ENCODE peak calls at places on chromosomes 1 and 21, in ten cellular contexts. One of them, this sample, is unnamed.

GRCh38 chr1:225847610-225848009 is 34.6 kb downstream of the TMEM63A start:
- DNase-seq in fibroblast of mammary gland: no peak
- DNase-seq in AG04450: no peak
- DNase-seq in astrocyte of the spinal cord: no peak
- DNase-seq in RWPE2: no peak
- DNase-seq in cardiac muscle cell: no peak
- DNase-seq in A549: no peak
- DNase-seq in brain microvascular endothelial cell: no peak
- DNase-seq in body of pancreas: peak
- DNase-seq in GM23338: no peak
- DNase-seq in this sample: peak

GRCh38 chr1:74010206-74010605 is 187.8 kb downstream of the LRRIQ3 start:
- DNase-seq in cardiac muscle cell: no peak
- DNase-seq in astrocyte of the spinal cord: no peak
- DNase-seq in brain microvascular endothelial cell: no peak
- DNase-seq in AG04450: no peak
- DNase-seq in A549: no peak
- DNase-seq in RWPE2: no peak
- DNase-seq in body of pancreas: no peak
- DNase-seq in GM23338: peak
- DNase-seq in fibroblast of mammary gland: no peak
- DNase-seq in this sample: no peak

GRCh38 chr1:104380003-104380402 is 630.3 kb downstream of the AMY1C start:
- DNase-seq in brain microvascular endothelial cell: no peak
- DNase-seq in fibroblast of mammary gland: no peak
- DNase-seq in GM23338: no peak
- DNase-seq in body of pancreas: no peak
- DNase-seq in RWPE2: no peak
- DNase-seq in AG04450: no peak
- DNase-seq in A549: no peak
- DNase-seq in cardiac muscle cell: no peak
- DNase-seq in astrocyte of the spinal cord: no peak
- DNase-seq in this sample: no peak

GRCh38 chr1:94773931-94774422 is 46.2 kb upstream of the SLC44A3 start:
- DNase-seq in A549: peak
- DNase-seq in fibroblast of mammary gland: peak
- DNase-seq in RWPE2: no peak
- DNase-seq in GM23338: peak
- DNase-seq in astrocyte of the spinal cord: peak
- DNase-seq in brain microvascular endothelial cell: peak
- DNase-seq in body of pancreas: peak
- DNase-seq in AG04450: no peak
- DNase-seq in cardiac muscle cell: no peak
- DNase-seq in this sample: no peak

GRCh38 chr1:224922404-224923164 is 6.9 kb upstream of the DNAH14 start:
- DNase-seq in AG04450: peak
- DNase-seq in fibroblast of mammary gland: peak
- DNase-seq in A549: peak
- DNase-seq in cardiac muscle cell: peak
- DNase-seq in astrocyte of the spinal cord: peak
- DNase-seq in RWPE2: no peak
- DNase-seq in body of pancreas: peak
- DNase-seq in brain microvascular endothelial cell: no peak
- DNase-seq in GM23338: peak
- DNase-seq in this sample: no peak

GRCh38 chr1:27607239-27607804 is 3.4 kb upstream of the AHDC1 start:
- DNase-seq in brain microvascular endothelial cell: no peak
- DNase-seq in AG04450: no peak
- DNase-seq in RWPE2: no peak
- DNase-seq in body of pancreas: no peak
- DNase-seq in fibroblast of mammary gland: no peak
- DNase-seq in cardiac muscle cell: no peak
- DNase-seq in astrocyte of the spinal cord: peak
- DNase-seq in GM23338: peak
- DNase-seq in A549: no peak
- DNase-seq in this sample: no peak

GRCh38 chr1:222788328-222789156 is 26.3 kb upstream of the DISP1 start:
- DNase-seq in body of pancreas: no peak
- DNase-seq in brain microvascular endothelial cell: no peak
- DNase-seq in RWPE2: no peak
- DNase-seq in astrocyte of the spinal cord: no peak
- DNase-seq in A549: no peak
- DNase-seq in fibroblast of mammary gland: peak
- DNase-seq in GM23338: no peak
- DNase-seq in AG04450: no peak
- DNase-seq in cardiac muscle cell: no peak
- DNase-seq in this sample: no peak

GRCh38 chr21:37658994-37659458 is 257.2 kb downstream of the KCNJ6 start:
- DNase-seq in GM23338: no peak
- DNase-seq in brain microvascular endothelial cell: peak
- DNase-seq in body of pancreas: peak
- DNase-seq in A549: peak
- DNase-seq in astrocyte of the spinal cord: peak
- DNase-seq in cardiac muscle cell: no peak
- DNase-seq in RWPE2: no peak
- DNase-seq in AG04450: peak
- DNase-seq in fibroblast of mammary gland: peak
- DNase-seq in this sample: peak

GRCh38 chr1:94962745-94963265 is 35.9 kb upstream of the CNN3 start:
- DNase-seq in body of pancreas: peak
- DNase-seq in GM23338: no peak
- DNase-seq in astrocyte of the spinal cord: peak
- DNase-seq in AG04450: no peak
- DNase-seq in RWPE2: no peak
- DNase-seq in brain microvascular endothelial cell: no peak
- DNase-seq in cardiac muscle cell: no peak
- DNase-seq in A549: no peak
- DNase-seq in fibroblast of mammary gland: peak
- DNase-seq in this sample: peak

GRCh38 chr1:77639056-77639455 is 43.4 kb downstream of the ZZZ3 start:
- DNase-seq in body of pancreas: no peak
- DNase-seq in astrocyte of the spinal cord: no peak
- DNase-seq in AG04450: no peak
- DNase-seq in A549: no peak
- DNase-seq in brain microvascular endothelial cell: no peak
- DNase-seq in fibroblast of mammary gland: peak
- DNase-seq in cardiac muscle cell: no peak
- DNase-seq in RWPE2: no peak
- DNase-seq in GM23338: no peak
- DNase-seq in this sample: no peak

GRCh38 chr21:29362758-29363157 is 64.0 kb downstream of the BACH1 start:
- DNase-seq in body of pancreas: no peak
- DNase-seq in cardiac muscle cell: no peak
- DNase-seq in astrocyte of the spinal cord: no peak
- DNase-seq in GM23338: no peak
- DNase-seq in brain microvascular endothelial cell: no peak
- DNase-seq in A549: no peak
- DNase-seq in fibroblast of mammary gland: no peak
- DNase-seq in RWPE2: no peak
- DNase-seq in AG04450: no peak
- DNase-seq in this sample: no peak

GRCh38 chr21:29366532-29366931 is 67.8 kb downstream of the BACH1 start:
- DNase-seq in cardiac muscle cell: no peak
- DNase-seq in RWPE2: no peak
- DNase-seq in brain microvascular endothelial cell: no peak
- DNase-seq in astrocyte of the spinal cord: no peak
- DNase-seq in fibroblast of mammary gland: no peak
- DNase-seq in body of pancreas: no peak
- DNase-seq in A549: no peak
- DNase-seq in GM23338: no peak
- DNase-seq in AG04450: no peak
- DNase-seq in this sample: no peak

GRCh38 chr21:29359718-29360117 is 61.0 kb downstream of the BACH1 start:
- DNase-seq in cardiac muscle cell: no peak
- DNase-seq in body of pancreas: no peak
- DNase-seq in fibroblast of mammary gland: no peak
- DNase-seq in AG04450: no peak
- DNase-seq in GM23338: no peak
- DNase-seq in RWPE2: no peak
- DNase-seq in brain microvascular endothelial cell: no peak
- DNase-seq in A549: no peak
- DNase-seq in astrocyte of the spinal cord: no peak
- DNase-seq in this sample: no peak

GRCh38 chr21:29365636-29366305 is 67.0 kb downstream of the BACH1 start:
- DNase-seq in brain microvascular endothelial cell: no peak
- DNase-seq in astrocyte of the spinal cord: no peak
- DNase-seq in RWPE2: no peak
- DNase-seq in cardiac muscle cell: no peak
- DNase-seq in GM23338: no peak
- DNase-seq in A549: no peak
- DNase-seq in fibroblast of mammary gland: no peak
- DNase-seq in AG04450: no peak
- DNase-seq in body of pancreas: no peak
- DNase-seq in this sample: no peak

DNA sequence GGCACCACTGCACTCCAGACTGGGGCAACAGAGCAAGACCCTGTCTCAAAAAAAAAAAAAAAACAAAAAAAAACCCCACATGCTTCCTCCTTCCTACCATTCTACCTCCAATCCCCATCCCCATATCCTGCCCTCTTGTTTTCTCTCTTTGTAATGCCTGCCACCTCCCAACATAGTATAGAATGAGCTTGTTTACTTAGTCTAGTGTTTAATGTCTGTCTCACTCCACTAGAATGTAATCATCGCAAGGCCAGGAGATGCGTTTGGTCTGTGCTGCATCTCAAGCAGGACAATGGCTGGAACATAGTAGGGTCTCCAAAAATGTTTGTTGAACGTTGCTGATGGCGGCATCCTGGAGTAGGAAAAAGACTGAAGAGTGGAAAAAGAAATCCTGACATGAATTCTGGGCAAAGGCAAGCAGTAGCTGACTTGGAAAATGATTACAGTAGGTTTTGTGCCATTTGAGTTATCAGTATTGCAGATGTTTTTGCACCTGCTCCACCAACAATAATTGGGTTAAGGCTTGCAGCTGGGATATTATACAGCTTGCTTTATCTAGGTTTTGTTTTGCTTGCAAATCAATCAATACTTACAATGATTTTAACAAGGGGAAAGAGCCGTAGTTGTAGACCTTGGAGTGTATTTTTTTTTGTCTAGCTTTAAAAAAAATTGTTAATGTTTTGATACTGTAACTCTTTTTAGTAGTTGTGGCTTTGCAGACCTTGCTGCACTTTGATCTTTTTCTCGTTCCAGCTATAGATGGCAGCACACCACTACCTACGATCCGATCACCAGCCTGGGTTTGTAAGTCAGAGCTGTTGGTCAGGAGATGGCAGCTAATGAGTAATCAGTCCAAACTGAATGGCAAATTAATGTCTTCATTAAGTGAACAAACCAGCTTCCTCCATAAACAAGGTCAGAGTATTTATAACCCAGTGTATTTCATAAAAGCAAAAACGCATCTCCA is 62.4 kb downstream of the BACH1 start:
- DNase-seq in body of pancreas: peak
- DNase-seq in GM23338: peak
- DNase-seq in RWPE2: no peak
- DNase-seq in brain microvascular endothelial cell: no peak
- DNase-seq in AG04450: no peak
- DNase-seq in cardiac muscle cell: no peak
- DNase-seq in astrocyte of the spinal cord: no peak
- DNase-seq in A549: no peak
- DNase-seq in fibroblast of mammary gland: no peak
- DNase-seq in this sample: no peak
- TF ChIP-seq CTCF in body of pancreas: peak
- TF ChIP-seq CTCF in GM23338: peak
- TF ChIP-seq CTCF in RWPE2: peak
- TF ChIP-seq CTCF in brain microvascular endothelial cell: peak
- TF ChIP-seq CTCF in AG04450: peak
- TF ChIP-seq CTCF in cardiac muscle cell: no peak
- TF ChIP-seq CTCF in astrocyte of the spinal cord: no peak
- TF ChIP-seq CTCF in A549: no peak
- TF ChIP-seq CTCF in fibroblast of mammary gland: no peak
- TF ChIP-seq CTCF in this sample: peak

DNA sequence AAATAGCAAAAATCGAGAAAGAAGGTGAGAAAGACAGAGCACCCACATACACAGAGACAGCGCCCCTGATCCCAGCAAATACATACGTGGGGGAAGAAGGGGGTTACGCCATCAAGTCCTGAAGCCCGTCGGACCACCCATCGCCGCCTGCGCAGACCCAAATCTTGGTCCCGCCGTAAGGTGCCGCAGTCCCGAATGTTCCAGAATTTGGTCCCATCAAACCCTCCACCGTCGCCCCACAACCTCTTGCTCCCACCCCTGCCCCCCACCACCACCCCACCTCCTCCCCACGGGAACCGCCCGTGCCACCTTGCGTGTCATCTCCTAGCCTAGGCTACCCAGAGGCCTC is 71.7 kb downstream of the CD46 start:
- DNase-seq in cardiac muscle cell: no peak
- DNase-seq in fibroblast of mammary gland: no peak
- DNase-seq in brain microvascular endothelial cell: no peak
- DNase-seq in body of pancreas: no peak
- DNase-seq in RWPE2: no peak
- DNase-seq in astrocyte of the spinal cord: no peak
- DNase-seq in A549: no peak
- DNase-seq in AG04450: no peak
- DNase-seq in GM23338: no peak
- DNase-seq in this sample: no peak
- H3K4me3 ChIP-seq in cardiac muscle cell: no peak
- H3K4me3 ChIP-seq in fibroblast of mammary gland: peak
- H3K4me3 ChIP-seq in brain microvascular endothelial cell: no peak
- H3K4me3 ChIP-seq in body of pancreas: peak
- H3K4me3 ChIP-seq in RWPE2: no peak
- H3K4me3 ChIP-seq in astrocyte of the spinal cord: peak
- H3K4me3 ChIP-seq in A549: peak
- H3K4me3 ChIP-seq in AG04450: peak
- H3K4me3 ChIP-seq in GM23338: no peak
- H3K4me3 ChIP-seq in this sample: peak

GRCh38 chr1:234963904-234964702 is 164.5 kb downstream of the TOMM20 start:
- DNase-seq in A549: no peak
- DNase-seq in brain microvascular endothelial cell: no peak
- DNase-seq in AG04450: no peak
- DNase-seq in RWPE2: no peak
- DNase-seq in GM23338: no peak
- DNase-seq in astrocyte of the spinal cord: no peak
- DNase-seq in body of pancreas: peak
- DNase-seq in fibroblast of mammary gland: no peak
- DNase-seq in cardiac muscle cell: peak
- DNase-seq in this sample: no peak
- TF ChIP-seq CTCF in A549: peak
- TF ChIP-seq CTCF in brain microvascular endothelial cell: no peak
- TF ChIP-seq CTCF in AG04450: no peak
- TF ChIP-seq CTCF in RWPE2: no peak
- TF ChIP-seq CTCF in GM23338: no peak
- TF ChIP-seq CTCF in astrocyte of the spinal cord: no peak
- TF ChIP-seq CTCF in body of pancreas: no peak
- TF ChIP-seq CTCF in fibroblast of mammary gland: no peak
- TF ChIP-seq CTCF in cardiac muscle cell: no peak
- TF ChIP-seq CTCF in this sample: no peak

DNA sequence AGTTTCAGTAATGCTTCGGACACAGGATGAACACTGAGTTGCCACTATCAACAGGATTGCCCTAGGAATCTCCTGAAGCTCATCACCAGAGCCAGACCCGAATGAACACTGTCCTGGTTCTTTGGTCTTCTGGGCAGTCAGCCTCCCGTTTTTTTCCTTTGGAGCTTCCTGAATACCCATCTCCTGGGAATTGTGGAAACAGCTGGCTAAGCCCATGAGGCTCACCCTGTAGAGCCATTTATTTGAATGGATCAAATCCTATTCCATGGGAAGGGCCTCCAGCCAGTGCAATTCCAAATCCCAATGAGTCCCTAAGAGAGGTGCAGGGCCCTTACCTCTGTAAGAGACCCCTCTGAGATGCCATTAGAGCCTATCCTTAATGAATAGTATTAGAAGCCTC is 5.9 kb downstream of the RCSD1 start:
- DNase-seq in GM23338: no peak
- DNase-seq in A549: no peak
- DNase-seq in AG04450: no peak
- DNase-seq in astrocyte of the spinal cord: no peak
- DNase-seq in fibroblast of mammary gland: no peak
- DNase-seq in brain microvascular endothelial cell: no peak
- DNase-seq in cardiac muscle cell: no peak
- DNase-seq in RWPE2: no peak
- DNase-seq in body of pancreas: no peak
- DNase-seq in this sample: no peak
- H3K4me3 ChIP-seq in GM23338: peak
- H3K4me3 ChIP-seq in A549: no peak
- H3K4me3 ChIP-seq in AG04450: no peak
- H3K4me3 ChIP-seq in astrocyte of the spinal cord: no peak
- H3K4me3 ChIP-seq in fibroblast of mammary gland: no peak
- H3K4me3 ChIP-seq in brain microvascular endothelial cell: no peak
- H3K4me3 ChIP-seq in cardiac muscle cell: peak
- H3K4me3 ChIP-seq in RWPE2: no peak
- H3K4me3 ChIP-seq in body of pancreas: no peak
- H3K4me3 ChIP-seq in this sample: no peak